ENCODE peak calls at places on chromosomes 6 and 20, in ten cellular contexts. W, U, O, J, F, B, T, P, C and A are unnamed samples.

GRCh38 chr6:33343953-33344611 is 26.5 kb upstream of the ZBTB22 start:
- DNase-seq in F (no peak), B (no peak), W (no peak), T (no peak), U (no peak), C (no peak), O (no peak), P (no peak), J (no peak), A (no peak)

GRCh38 chr20:42792052-42792451 is 397.7 kb downstream of the PTPRT start:
- DNase-seq in O (no peak), C (no peak), T (no peak), J (no peak), U (no peak), F (no peak), P (no peak), W (no peak), B (no peak), A (no peak)

GRCh38 chr6:35486005-35486925 is 10.6 kb downstream of the TEAD3 start:
- DNase-seq in F (peak; percentile 75), P (peak; percentile 58), B (peak; percentile 88), T (peak; percentile 39), W (peak; percentile 72), O (no peak), C (no peak), U (peak; percentile 92), J (no peak), A (no peak)

GRCh38 chr20:31569163-31570020 is 35.7 kb upstream of the ID1 start:
- DNase-seq in T (peak; percentile 51), F (peak; percentile 83), B (no peak), J (peak; percentile 76), O (peak; percentile 46), W (peak; percentile 37), P (peak; percentile 42), U (peak; percentile 64), C (peak; percentile 64), A (no peak)

GRCh38 chr6:89944181-89944755 is 50.0 kb downstream of the GJA10 start:
- DNase-seq in F (no peak), W (no peak), P (no peak), C (no peak), T (no peak), B (no peak), O (peak; percentile 11), U (no peak), J (peak; percentile 53), A (no peak)

GRCh38 chr6:31559958-31560696 is 12.0 kb upstream of the LTA start:
- DNase-seq in B (peak; percentile 89), T (peak; percentile 76), O (peak; percentile 67), J (peak; percentile 85), W (no peak), F (peak; percentile 45), U (peak; percentile 56), P (peak; percentile 74), C (peak; percentile 12), A (no peak)

GRCh38 chr6:67009818-67010217 is 1302.8 kb upstream of the EYS start:
- DNase-seq in J (no peak), O (no peak), U (no peak), T (no peak), F (peak; percentile 23), C (peak; percentile 1), P (no peak), W (no peak), B (no peak), A (no peak)

GRCh38 chr6:84411060-84411629 is 183.7 kb upstream of the CEP162 start:
- DNase-seq in O (peak; percentile 87), F (no peak), U (no peak), C (peak; percentile 4), B (no peak), T (peak; percentile 75), J (peak; percentile 92), P (no peak), W (no peak), A (peak; percentile 71)

GRCh38 chr6:56079761-56080540 is 167.4 kb downstream of the COL21A1 start:
- DNase-seq in U (no peak), F (no peak), B (no peak), C (no peak), O (peak; percentile 35), W (no peak), J (no peak), T (no peak), P (no peak), A (no peak)

DNA sequence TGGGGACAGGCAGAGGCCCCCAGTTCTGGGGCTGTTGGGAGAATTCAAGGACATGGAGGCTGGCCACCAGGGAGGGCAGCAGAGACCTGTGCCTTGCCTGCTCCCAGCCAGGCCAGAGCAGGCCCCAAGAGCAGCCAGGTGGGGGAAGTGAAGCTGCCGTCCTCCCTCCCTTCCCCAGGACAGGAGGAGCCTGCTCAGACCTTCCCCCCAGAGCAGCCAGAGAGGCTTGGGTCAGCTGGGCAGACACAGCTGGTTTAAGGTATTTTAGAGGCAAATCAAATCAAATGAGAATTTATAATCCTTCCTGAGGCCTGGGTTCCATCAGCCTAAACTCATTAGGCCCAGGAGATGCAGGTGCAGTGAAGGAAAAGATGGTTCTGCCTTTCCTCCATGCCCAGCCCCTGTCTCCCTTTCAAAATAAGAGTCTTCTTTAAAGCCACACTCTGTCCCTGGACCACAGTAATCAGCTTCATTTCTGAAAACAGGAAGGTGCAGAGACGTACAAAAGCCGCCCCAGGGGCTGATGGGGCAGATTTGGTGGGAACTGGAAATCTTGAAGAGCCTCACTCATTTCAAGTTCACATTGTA is 21.7 kb downstream of the BMP7 start:
- DNase-seq in O (no peak), J (no peak), F (peak; percentile 15), C (no peak), B (no peak), T (no peak), P (no peak), W (no peak), U (no peak), A (no peak)
- TF ChIP-seq CTCF in O (no peak), J (no peak), F (peak; percentile 35), C (no peak), B (no peak), T (no peak), P (no peak), W (no peak), U (no peak), A (no peak)

DNA sequence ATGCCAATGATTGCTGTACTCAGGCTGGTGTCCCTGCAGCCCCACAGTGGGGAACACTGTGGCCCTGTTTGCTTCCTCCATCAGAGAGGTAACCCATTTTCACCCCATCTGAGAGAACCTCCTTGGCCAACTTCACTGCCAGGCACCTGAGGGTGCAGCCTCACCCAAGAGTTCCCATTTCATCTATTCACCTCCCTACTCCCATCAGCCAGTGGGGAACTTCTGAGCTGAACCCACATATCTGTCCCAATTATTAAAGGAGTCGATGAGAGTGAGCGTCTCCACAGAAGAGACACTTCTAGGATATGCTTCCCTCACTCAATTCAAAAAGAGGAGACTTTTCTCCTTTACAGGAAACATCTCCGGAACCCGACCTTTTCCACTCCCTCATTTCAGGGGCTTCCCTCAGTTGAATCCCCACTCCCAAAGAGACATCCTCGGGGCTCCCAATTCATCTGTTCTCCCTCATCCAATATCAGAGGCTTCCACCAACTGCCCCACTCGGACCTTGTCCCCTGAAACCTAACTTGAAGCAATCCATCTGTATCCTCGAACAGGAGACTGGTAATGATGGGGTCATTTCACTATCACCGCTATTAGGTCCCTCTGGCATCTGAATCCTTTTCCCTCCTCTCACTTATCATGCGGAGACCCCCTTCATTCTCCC is 988 bp downstream of the UBE2V1 start:
- DNase-seq in O (no peak), P (no peak), T (no peak), F (no peak), C (no peak), W (no peak), U (no peak), B (no peak), J (no peak), A (no peak)
- H3K4me3 ChIP-seq in O (peak overlapping the region; percentile 88), P (peak overlapping the region; percentile 99), T (peak overlapping the region; percentile 79), F (peak overlapping the region; percentile 90), C (peak overlapping the region; percentile 76), W (peak overlapping the region; percentile 98), U (peak overlapping the region; percentile 99), B (peak overlapping the region; percentile 78), J (peak overlapping the region; percentile 75), A (peak overlapping the region; percentile 89)

GRCh38 chr6:12101653-12102312 is 89.7 kb downstream of the HIVEP1 start:
- DNase-seq in B (no peak), J (no peak), P (no peak), C (no peak), O (no peak), T (no peak), W (no peak), U (no peak), F (no peak), A (no peak)
- TF ChIP-seq CTCF in B (no peak), J (no peak), P (no peak), C (no peak), O (no peak), T (no peak), W (no peak), U (no peak), F (no peak), A (no peak)

DNA sequence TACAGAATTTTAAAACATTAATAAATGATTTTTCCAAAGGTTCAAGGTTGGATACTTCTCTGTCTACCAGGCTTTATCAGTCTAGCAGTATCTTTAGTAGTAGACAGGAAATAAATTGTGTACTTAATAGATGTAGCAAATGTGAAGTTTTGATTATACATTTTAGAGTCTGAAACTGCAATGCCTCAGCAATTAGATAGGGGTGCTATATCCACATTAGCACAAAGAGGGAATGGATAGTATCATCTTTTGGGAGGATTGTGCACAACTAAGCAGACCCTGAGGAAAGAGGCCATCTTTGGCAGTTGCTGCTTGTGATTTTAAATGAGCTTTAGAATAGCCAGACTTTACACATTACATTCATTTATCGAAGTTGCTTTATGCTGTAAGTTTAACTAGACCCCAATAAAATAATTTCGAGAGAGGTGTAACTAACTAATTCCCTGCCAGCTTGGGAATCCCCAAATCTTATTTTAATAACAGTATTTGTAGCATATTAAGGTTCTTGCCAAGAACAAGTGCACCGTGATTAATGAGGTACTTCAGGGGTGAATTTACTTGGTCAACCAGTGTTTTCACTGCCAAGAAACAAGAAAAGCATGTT is 2.8 kb downstream of the KCNQ5 start:
- DNase-seq in O (peak; percentile 25), B (no peak), U (no peak), C (peak; percentile 27), W (no peak), T (peak; percentile 38), P (no peak), J (peak; percentile 36), F (no peak), A (no peak)
- H3K4me3 ChIP-seq in O (no peak overlapping the region), B (no peak overlapping the region), U (no peak overlapping the region), C (no peak overlapping the region), W (no peak overlapping the region), T (no peak overlapping the region), P (no peak overlapping the region), J (no peak overlapping the region), F (peak overlapping the region; percentile 69), A (no peak overlapping the region)

GRCh38 chr6:40990301-40990700 is 48.7 kb downstream of the UNC5CL start:
- DNase-seq in P (no peak), C (no peak), O (no peak), F (no peak), J (no peak), W (no peak), B (no peak), U (no peak), T (no peak), A (no peak)
- TF ChIP-seq CTCF in P (no peak), C (no peak), O (no peak), F (peak; percentile 45), J (peak; percentile 15), W (no peak), B (no peak), U (no peak), T (no peak), A (peak; percentile 18)